ENCODE peak calls at places on chromosomes 1 and 21, in nine cellular contexts. One of them, this sample, is unnamed.

GRCh38 chr21:29121759-29122158 is 8.7 kb upstream of the MAP3K7CL start:
- DNase-seq in RWPE1: no peak
- DNase-seq in dorsolateral prefrontal cortex: no peak
- DNase-seq in MM.1S: no peak
- DNase-seq in breast epithelium: no peak
- DNase-seq in PC-3: no peak
- DNase-seq in GM23248: no peak
- DNase-seq in aorta: no peak
- DNase-seq in HL-60: no peak
- DNase-seq in this sample: no peak

GRCh38 chr21:44892536-44893277 is 19.2 kb upstream of the PTTG1IP start:
- DNase-seq in PC-3: peak
- DNase-seq in MM.1S: peak
- DNase-seq in RWPE1: no peak
- DNase-seq in breast epithelium: no peak
- DNase-seq in HL-60: no peak
- DNase-seq in dorsolateral prefrontal cortex: no peak
- DNase-seq in GM23248: peak
- DNase-seq in aorta: peak
- DNase-seq in this sample: peak

GRCh38 chr1:217524787-217525520 is 105.9 kb downstream of the GPATCH2 start:
- DNase-seq in aorta: no peak
- DNase-seq in RWPE1: no peak
- DNase-seq in PC-3: peak
- DNase-seq in breast epithelium: no peak
- DNase-seq in GM23248: peak
- DNase-seq in dorsolateral prefrontal cortex: no peak
- DNase-seq in HL-60: no peak
- DNase-seq in MM.1S: no peak
- DNase-seq in this sample: no peak

GRCh38 chr1:145804235-145805045 is 19.5 kb downstream of the RNF115 start:
- DNase-seq in breast epithelium: no peak
- DNase-seq in RWPE1: no peak
- DNase-seq in PC-3: no peak
- DNase-seq in dorsolateral prefrontal cortex: no peak
- DNase-seq in HL-60: no peak
- DNase-seq in aorta: no peak
- DNase-seq in MM.1S: no peak
- DNase-seq in GM23248: peak
- DNase-seq in this sample: no peak

GRCh38 chr1:2148691-2149090 is 45.9 kb downstream of the FAAP20 start:
- DNase-seq in PC-3: no peak
- DNase-seq in aorta: no peak
- DNase-seq in MM.1S: no peak
- DNase-seq in breast epithelium: no peak
- DNase-seq in GM23248: no peak
- DNase-seq in dorsolateral prefrontal cortex: no peak
- DNase-seq in RWPE1: no peak
- DNase-seq in HL-60: peak
- DNase-seq in this sample: no peak

GRCh38 chr1:39474810-39475209 is 16.6 kb upstream of the BMP8A start:
- DNase-seq in HL-60: no peak
- DNase-seq in RWPE1: no peak
- DNase-seq in GM23248: no peak
- DNase-seq in aorta: no peak
- DNase-seq in dorsolateral prefrontal cortex: no peak
- DNase-seq in PC-3: no peak
- DNase-seq in MM.1S: no peak
- DNase-seq in breast epithelium: no peak
- DNase-seq in this sample: no peak

GRCh38 chr1:211635602-211636205 is 39.7 kb downstream of the NEK2 start:
- DNase-seq in HL-60: no peak
- DNase-seq in GM23248: peak
- DNase-seq in dorsolateral prefrontal cortex: no peak
- DNase-seq in aorta: peak
- DNase-seq in PC-3: no peak
- DNase-seq in breast epithelium: no peak
- DNase-seq in RWPE1: no peak
- DNase-seq in MM.1S: no peak
- DNase-seq in this sample: peak

GRCh38 chr1:39500862-39501389 is 9.5 kb downstream of the BMP8A start:
- DNase-seq in dorsolateral prefrontal cortex: no peak
- DNase-seq in PC-3: peak
- DNase-seq in HL-60: no peak
- DNase-seq in MM.1S: peak
- DNase-seq in RWPE1: no peak
- DNase-seq in aorta: peak
- DNase-seq in GM23248: peak
- DNase-seq in breast epithelium: no peak
- DNase-seq in this sample: no peak

GRCh38 chr1:1079408-1080121 is 5.5 kb upstream of the RNF223 start:
- DNase-seq in RWPE1: peak
- DNase-seq in PC-3: peak
- DNase-seq in aorta: peak
- DNase-seq in GM23248: peak
- DNase-seq in MM.1S: no peak
- DNase-seq in breast epithelium: peak
- DNase-seq in HL-60: peak
- DNase-seq in dorsolateral prefrontal cortex: peak
- DNase-seq in this sample: peak

GRCh38 chr1:240149488-240150094 is 57.9 kb downstream of the FMN2 start:
- DNase-seq in breast epithelium: no peak
- DNase-seq in HL-60: peak
- DNase-seq in RWPE1: peak
- DNase-seq in GM23248: peak
- DNase-seq in MM.1S: peak
- DNase-seq in PC-3: peak
- DNase-seq in dorsolateral prefrontal cortex: no peak
- DNase-seq in aorta: no peak
- DNase-seq in this sample: no peak

GRCh38 chr1:71834570-71835441 is 447.5 kb downstream of the NEGR1 start:
- DNase-seq in HL-60: no peak
- DNase-seq in GM23248: peak
- DNase-seq in dorsolateral prefrontal cortex: no peak
- DNase-seq in MM.1S: no peak
- DNase-seq in breast epithelium: no peak
- DNase-seq in aorta: no peak
- DNase-seq in RWPE1: no peak
- DNase-seq in PC-3: no peak
- DNase-seq in this sample: no peak

GRCh38 chr21:29056005-29056404 is 17.4 kb downstream of the CCT8 start:
- DNase-seq in aorta: no peak
- DNase-seq in MM.1S: no peak
- DNase-seq in dorsolateral prefrontal cortex: no peak
- DNase-seq in breast epithelium: no peak
- DNase-seq in RWPE1: no peak
- DNase-seq in GM23248: peak
- DNase-seq in HL-60: no peak
- DNase-seq in PC-3: peak
- DNase-seq in this sample: no peak

GRCh38 chr1:108190001-108190634 is 10.0 kb downstream of the SLC25A24 start:
- DNase-seq in MM.1S: no peak
- DNase-seq in RWPE1: no peak
- DNase-seq in aorta: no peak
- DNase-seq in breast epithelium: no peak
- DNase-seq in GM23248: no peak
- DNase-seq in PC-3: no peak
- DNase-seq in HL-60: no peak
- DNase-seq in dorsolateral prefrontal cortex: no peak
- DNase-seq in this sample: no peak

GRCh38 chr1:209205039-209205438 is 378.5 kb upstream of the CAMK1G start:
- DNase-seq in PC-3: no peak
- DNase-seq in breast epithelium: no peak
- DNase-seq in dorsolateral prefrontal cortex: no peak
- DNase-seq in aorta: no peak
- DNase-seq in MM.1S: no peak
- DNase-seq in HL-60: no peak
- DNase-seq in RWPE1: no peak
- DNase-seq in GM23248: no peak
- DNase-seq in this sample: no peak

GRCh38 chr1:40751802-40752201 is 31.8 kb upstream of the KCNQ4 start:
- DNase-seq in dorsolateral prefrontal cortex: no peak
- DNase-seq in aorta: no peak
- DNase-seq in GM23248: no peak
- DNase-seq in HL-60: no peak
- DNase-seq in breast epithelium: no peak
- DNase-seq in PC-3: peak
- DNase-seq in RWPE1: peak
- DNase-seq in MM.1S: no peak
- DNase-seq in this sample: no peak

GRCh38 chr1:150150511-150151021 is 850 bp downstream of the PLEKHO1 start:
- DNase-seq in RWPE1: no peak
- DNase-seq in HL-60: no peak
- DNase-seq in dorsolateral prefrontal cortex: no peak
- DNase-seq in aorta: peak
- DNase-seq in GM23248: peak
- DNase-seq in PC-3: no peak
- DNase-seq in MM.1S: no peak
- DNase-seq in breast epithelium: no peak
- DNase-seq in this sample: peak

GRCh38 chr1:228666686-228667085 is 68.6 kb upstream of the RHOU start:
- DNase-seq in RWPE1: no peak
- DNase-seq in aorta: no peak
- DNase-seq in HL-60: no peak
- DNase-seq in GM23248: no peak
- DNase-seq in PC-3: no peak
- DNase-seq in breast epithelium: no peak
- DNase-seq in dorsolateral prefrontal cortex: no peak
- DNase-seq in MM.1S: no peak
- DNase-seq in this sample: no peak
- H3K27ac ChIP-seq in RWPE1: no peak
- H3K27ac ChIP-seq in aorta: no peak
- H3K27ac ChIP-seq in HL-60: no peak
- H3K27ac ChIP-seq in GM23248: no peak
- H3K27ac ChIP-seq in PC-3: no peak
- H3K27ac ChIP-seq in breast epithelium: no peak
- H3K27ac ChIP-seq in dorsolateral prefrontal cortex: no peak
- H3K27ac ChIP-seq in MM.1S: no peak
- H3K27ac ChIP-seq in this sample: no peak

GRCh38 chr1:9249534-9250335 is 15.2 kb downstream of the H6PD start:
- DNase-seq in dorsolateral prefrontal cortex: peak
- DNase-seq in breast epithelium: no peak
- DNase-seq in RWPE1: no peak
- DNase-seq in GM23248: peak
- DNase-seq in HL-60: no peak
- DNase-seq in MM.1S: peak
- DNase-seq in aorta: peak
- DNase-seq in PC-3: peak
- DNase-seq in this sample: peak
- H3K27ac ChIP-seq in dorsolateral prefrontal cortex: peak
- H3K27ac ChIP-seq in breast epithelium: peak
- H3K27ac ChIP-seq in RWPE1: no peak
- H3K27ac ChIP-seq in GM23248: no peak
- H3K27ac ChIP-seq in HL-60: peak
- H3K27ac ChIP-seq in MM.1S: no peak
- H3K27ac ChIP-seq in aorta: peak
- H3K27ac ChIP-seq in PC-3: no peak
- H3K27ac ChIP-seq in this sample: peak

GRCh38 chr21:38787461-38788274 is 18.1 kb upstream of the ETS2 start:
- DNase-seq in breast epithelium: peak
- DNase-seq in HL-60: no peak
- DNase-seq in PC-3: peak
- DNase-seq in MM.1S: no peak
- DNase-seq in aorta: no peak
- DNase-seq in RWPE1: peak
- DNase-seq in dorsolateral prefrontal cortex: no peak
- DNase-seq in GM23248: peak
- DNase-seq in this sample: no peak
- H3K27ac ChIP-seq in breast epithelium: peak
- H3K27ac ChIP-seq in HL-60: no peak
- H3K27ac ChIP-seq in PC-3: peak
- H3K27ac ChIP-seq in MM.1S: no peak
- H3K27ac ChIP-seq in aorta: no peak
- H3K27ac ChIP-seq in RWPE1: peak
- H3K27ac ChIP-seq in dorsolateral prefrontal cortex: no peak
- H3K27ac ChIP-seq in GM23248: no peak
- H3K27ac ChIP-seq in this sample: no peak

DNA sequence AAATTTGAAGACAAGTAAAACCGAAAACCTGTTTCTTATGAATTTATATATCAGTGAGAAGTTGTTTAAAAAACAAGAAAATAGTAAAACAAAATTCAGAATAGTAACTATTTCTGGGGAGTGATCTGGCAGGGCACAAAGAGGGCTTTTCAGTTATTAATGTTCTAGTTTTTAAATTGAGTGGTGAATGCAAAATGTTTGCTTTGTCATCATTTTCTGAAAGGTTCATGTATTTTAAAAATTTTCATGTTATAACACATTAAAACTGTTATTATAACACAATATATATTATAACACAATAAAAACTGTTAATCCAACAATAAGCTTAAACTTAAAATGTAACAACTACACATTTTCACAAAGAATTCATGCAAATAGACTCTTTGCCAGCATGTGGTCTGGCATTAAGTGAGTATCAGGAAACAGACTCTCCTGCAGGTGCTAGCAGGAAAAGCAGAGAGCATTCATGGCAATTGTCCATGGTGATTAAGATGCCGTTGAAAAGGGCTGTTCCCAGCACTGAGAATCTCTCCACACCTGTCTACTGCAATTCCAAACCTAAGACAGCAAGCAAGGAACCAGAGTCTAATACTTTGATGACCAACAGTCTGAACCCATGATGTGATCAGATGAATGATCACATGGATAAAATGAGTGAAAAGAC is 204.9 kb downstream of the TBX15 start:
- DNase-seq in PC-3: peak
- DNase-seq in dorsolateral prefrontal cortex: no peak
- DNase-seq in MM.1S: no peak
- DNase-seq in GM23248: no peak
- DNase-seq in RWPE1: no peak
- DNase-seq in aorta: no peak
- DNase-seq in HL-60: no peak
- DNase-seq in breast epithelium: no peak
- DNase-seq in this sample: no peak
- H3K27ac ChIP-seq in PC-3: no peak
- H3K27ac ChIP-seq in dorsolateral prefrontal cortex: no peak
- H3K27ac ChIP-seq in MM.1S: no peak
- H3K27ac ChIP-seq in GM23248: no peak
- H3K27ac ChIP-seq in RWPE1: no peak
- H3K27ac ChIP-seq in aorta: no peak
- H3K27ac ChIP-seq in HL-60: no peak
- H3K27ac ChIP-seq in breast epithelium: no peak
- H3K27ac ChIP-seq in this sample: no peak

This sample was measured in upper lobe of right lung.